ENCODE peak calls at places on chromosomes 12 and 14, in six cellular contexts. Y is A549, J is HCT116, E is GM23338, I is Panc1, S is SK-N-SH. O is an unnamed sample.

GRCh38 chr14:85250369-85250768 is 279.6 kb upstream of the FLRT2 start:
- DNase-seq in Y (no peak), J (no peak), E (peak), I (no peak), S (peak), O (no peak)

GRCh38 chr12:120485914-120486881 is 9.7 kb upstream of the DYNLL1 start:
- DNase-seq in Y (no peak), J (no peak), E (no peak), I (no peak), S (peak), O (no peak)

GRCh38 chr12:91139981-91140659 is 28.8 kb upstream of the LUM start:
- DNase-seq in Y (no peak), J (no peak), E (no peak), I (no peak), S (no peak), O (no peak)

GRCh38 chr12:114655934-114656697 is 27.9 kb downstream of the TBX3 start:
- DNase-seq in Y (peak), J (peak), E (no peak), I (no peak), S (no peak), O (no peak)

GRCh38 chr12:52238916-52239649 is 6.0 kb downstream of the KRT7 start:
- DNase-seq in Y (no peak), J (no peak), E (no peak), I (no peak), S (no peak), O (no peak)

GRCh38 chr14:33165144-33165925 is 226.7 kb downstream of the NPAS3 start:
- DNase-seq in Y (no peak), J (no peak), E (peak), I (no peak), S (no peak), O (no peak)

GRCh38 chr12:78568326-78569020 is 296.1 kb upstream of the SYT1 start:
- DNase-seq in Y (no peak), J (no peak), E (no peak), I (no peak), S (no peak), O (no peak)

GRCh38 chr14:84465890-84466289 is 1064.1 kb upstream of the FLRT2 start:
- DNase-seq in Y (no peak), J (no peak), E (no peak), I (no peak), S (no peak), O (no peak)

GRCh38 chr12:111444706-111445310 is 39.1 kb downstream of the SH2B3 start:
- DNase-seq in Y (no peak), J (no peak), E (peak), I (no peak), S (no peak), O (peak)

GRCh38 chr12:52054838-52055741 is 3.8 kb downstream of the NR4A1 start:
- DNase-seq in Y (no peak), J (no peak), E (no peak), I (no peak), S (no peak), O (no peak)

GRCh38 chr14:96097752-96098151 is 58.6 kb downstream of the C14orf132 start:
- DNase-seq in Y (no peak), J (no peak), E (no peak), I (no peak), S (no peak), O (no peak)

GRCh38 chr12:122987086-122987951 is 6.8 kb downstream of the ARL6IP4 start:
- DNase-seq in Y (no peak), J (no peak), E (no peak), I (no peak), S (no peak), O (no peak)

GRCh38 chr12:21336656-21337055 is 1.9 kb upstream of the SLCO1A2 start:
- DNase-seq in Y (no peak), J (no peak), E (no peak), I (no peak), S (no peak), O (no peak)

GRCh38 chr12:9334026-9334692 is 126.0 kb upstream of the PZP start:
- DNase-seq in Y (no peak), J (no peak), E (no peak), I (no peak), S (no peak), O (no peak)

GRCh38 chr12:70948976-70949336 is 28.4 kb upstream of the PTPRR start:
- DNase-seq in Y (no peak), J (no peak), E (no peak), I (no peak), S (no peak), O (no peak)
- TF ChIP-seq REST in Y (no peak), J (no peak), E (no peak), I (no peak), S (no peak), O (no peak)

GRCh38 chr14:76499399-76499798 is 123.5 kb downstream of the ESRRB start:
- DNase-seq in Y (no peak), J (no peak), E (no peak), I (no peak), S (no peak), O (no peak)

GRCh38 chr14:76495983-76496382 is 120.0 kb downstream of the ESRRB start:
- DNase-seq in Y (no peak), J (no peak), E (no peak), I (no peak), S (no peak), O (no peak)

GRCh38 chr14:76498536-76498935 is 122.6 kb downstream of the ESRRB start:
- DNase-seq in Y (no peak), J (no peak), E (no peak), I (no peak), S (no peak), O (no peak)

GRCh38 chr14:76498976-76499375 is 123.0 kb downstream of the ESRRB start:
- DNase-seq in Y (no peak), J (no peak), E (no peak), I (no peak), S (no peak), O (no peak)

GRCh38 chr14:76497550-76498484 is 121.9 kb downstream of the ESRRB start:
- DNase-seq in Y (no peak), J (no peak), E (peak), I (no peak), S (peak), O (no peak)
- TF ChIP-seq CTCF in Y (peak), J (peak), E (peak), I (no peak), S (no peak), O (no peak)

GRCh38 chr12:31819427-31819826 is 90.6 kb upstream of the AMN1 start:
- DNase-seq in Y (no peak), J (no peak), E (no peak), I (no peak), S (no peak), O (no peak)
- TF ChIP-seq REST in Y (no peak), J (no peak), E (no peak), I (no peak), S (no peak), O (no peak)

DNA sequence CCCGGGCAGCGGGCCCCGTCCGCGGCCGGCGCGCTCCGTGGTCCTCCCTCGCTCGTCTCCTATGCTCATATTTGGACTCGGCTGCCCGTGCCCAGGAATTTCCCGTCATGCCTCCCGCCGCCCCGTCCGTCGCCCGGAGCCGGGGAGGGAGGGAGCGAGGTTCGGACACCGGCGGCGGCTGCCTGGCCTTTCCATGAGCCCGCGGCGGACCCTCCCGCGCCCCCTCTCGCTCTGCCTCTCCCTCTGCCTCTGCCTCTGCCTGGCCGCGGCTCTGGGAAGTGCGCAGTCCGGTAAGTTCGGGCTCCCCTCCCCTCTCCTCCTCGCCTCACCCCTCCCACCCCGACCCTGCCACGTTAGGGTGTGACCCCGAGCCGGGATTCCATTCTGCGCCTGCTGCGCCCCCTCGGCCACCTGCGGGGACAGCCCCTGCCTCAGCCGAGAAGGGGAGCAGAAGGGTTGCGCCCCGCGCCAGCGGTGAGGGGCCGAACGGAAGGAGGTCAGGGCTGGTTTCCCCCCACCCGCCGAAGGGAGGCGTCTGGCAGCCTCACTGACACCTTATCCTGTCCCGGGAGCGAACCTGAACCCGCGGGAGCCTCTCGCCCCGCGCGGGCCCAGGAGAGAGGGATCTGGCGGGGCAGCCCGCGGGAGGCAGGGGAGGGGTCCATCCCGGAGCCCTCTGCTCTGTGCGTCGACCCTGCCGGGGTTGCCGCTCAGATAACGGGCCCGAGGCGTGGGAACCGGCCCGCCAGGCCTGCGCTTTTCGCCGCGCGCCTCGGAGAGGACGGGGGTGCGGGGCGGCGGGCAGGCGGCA is at the start of gene MSRB3:
- DNase-seq in Y (peak), J (peak), E (peak), I (no peak), S (peak), O (peak)
- TF ChIP-seq CTCF in Y (peak), J (no peak), E (peak), I (peak), S (peak), O (no peak)

GRCh38 chr12:130744274-130744673 is 28.2 kb upstream of the RIMBP2 start:
- DNase-seq in Y (no peak), J (no peak), E (no peak), I (no peak), S (no peak), O (no peak)
- TF ChIP-seq REST in Y (no peak), J (no peak), E (no peak), I (no peak), S (no peak), O (no peak)

GRCh38 chr14:61260939-61261776 is 20.0 kb downstream of the TMEM30B start:
- DNase-seq in Y (no peak), J (peak), E (no peak), I (no peak), S (no peak), O (no peak)
- TF ChIP-seq CTCF in Y (no peak), J (peak), E (no peak), I (no peak), S (peak), O (no peak)

O was measured in HL-60.